ENCODE peak calls at places on chromosomes 13 and 19, in seven cellular contexts. O, C, W, B, M, F and G are unnamed samples.

GRCh38 chr19:3365093-3365446 is 1.3 kb upstream of the NFIC start:
- DNase-seq in B (no peak), W (no peak), F (no peak), C (no peak), O (no peak), M (no peak), G (no peak)

GRCh38 chr13:44719857-44720671 is 143.9 kb upstream of the TSC22D1 start:
- DNase-seq in W (no peak), F (no peak), B (no peak), O (no peak), C (no peak), M (no peak), G (peak)

GRCh38 chr13:40377783-40378182 is 288.7 kb downstream of the FOXO1 start:
- DNase-seq in C (peak), M (no peak), F (no peak), B (no peak), O (no peak), W (no peak), G (peak)

GRCh38 chr19:13093407-13094284 is 9.0 kb downstream of the LYL1 start:
- DNase-seq in C (peak), F (peak), W (peak), O (peak), B (peak), M (peak), G (peak)

GRCh38 chr13:108834193-108834592 is 204.8 kb downstream of the MYO16 start:
- DNase-seq in F (peak), B (no peak), W (no peak), M (no peak), C (no peak), O (no peak), G (no peak)

GRCh38 chr19:38455031-38455430 is 21.5 kb downstream of the RYR1 start:
- DNase-seq in O (no peak), F (peak), C (no peak), W (peak), M (peak), B (peak), G (no peak)

GRCh38 chr19:33249740-33250366 is 24.2 kb upstream of the SLC7A10 start:
- DNase-seq in C (no peak), O (no peak), B (no peak), F (no peak), W (no peak), M (no peak), G (no peak)

GRCh38 chr13:113138792-113139551 is 16.4 kb downstream of the F10 start:
- DNase-seq in O (no peak), B (no peak), W (no peak), C (no peak), M (no peak), F (peak), G (no peak)

GRCh38 chr19:13417054-13417453 is 89.2 kb downstream of the CACNA1A start:
- DNase-seq in O (peak), B (no peak), C (no peak), W (no peak), F (no peak), M (peak), G (peak)

GRCh38 chr19:57395710-57396109 is 6.1 kb downstream of the ZNF548 start:
- DNase-seq in O (no peak), B (no peak), M (no peak), C (no peak), F (no peak), W (no peak), G (no peak)

GRCh38 chr13:19957320-19958118 is 1.0 kb upstream of the ZMYM2 start:
- DNase-seq in C (peak), O (peak), F (peak), M (peak), W (no peak), B (peak), G (peak)

GRCh38 chr19:50050406-50051223 is 24.8 kb downstream of the ZNF473 start:
- DNase-seq in C (peak), O (peak), M (peak), B (peak), W (peak), F (no peak), G (peak)

GRCh38 chr19:2492870-2493269 is 16.9 kb downstream of the GADD45B start:
- DNase-seq in B (no peak), O (no peak), M (no peak), F (no peak), W (no peak), C (no peak), G (no peak)

GRCh38 chr19:18282021-18282787 is 782 bp upstream of the JUND start:
- DNase-seq in O (peak), C (peak), B (no peak), W (no peak), F (peak), M (no peak), G (no peak)

GRCh38 chr13:76336889-76337844 is 549.0 kb downstream of the KCTD12 start:
- DNase-seq in W (no peak), F (no peak), B (no peak), C (no peak), O (no peak), M (no peak), G (peak)

GRCh38 chr13:113837554-113838355 is 26.1 kb downstream of the GAS6 start:
- DNase-seq in O (peak), F (peak), W (peak), C (no peak), B (no peak), M (no peak), G (peak)